ENCODE peak calls at places on chromosomes 2 and 18, in four cellular contexts. P is neural progenitor cell, A is GM23248, I is IMR-90. E is an unnamed sample.

GRCh38 chr2:201513271-201513670 is 61.7 kb downstream of the STRADB start:
- DNase-seq in P (no peak), A (peak; percentile 3), I (no peak), E (no peak)

GRCh38 chr2:24559714-24560113 is 68.7 kb downstream of the NCOA1 start:
- DNase-seq in P (no peak), I (peak; percentile 41), A (peak; percentile 14), E (no peak)

GRCh38 chr2:122072666-122073065 is 317.2 kb downstream of the TSN start:
- DNase-seq in A (peak; percentile 38), I (peak; percentile 45), P (no peak), E (no peak)

GRCh38 chr2:188134241-188134640 is 157.4 kb upstream of the GULP1 start:
- DNase-seq in I (no peak), P (no peak), A (no peak), E (no peak)

GRCh38 chr18:79493801-79494211 is 98.1 kb downstream of the NFATC1 start:
- DNase-seq in P (no peak), I (no peak), A (no peak), E (no peak)

GRCh38 chr2:146984014-146984413 is 860.8 kb upstream of the ACVR2A start:
- DNase-seq in I (no peak), P (no peak), A (no peak), E (no peak)

GRCh38 chr2:181138816-181139215 is 158.4 kb downstream of the UBE2E3 start:
- DNase-seq in A (peak; percentile 54), I (peak; percentile 17), P (no peak), E (no peak)

GRCh38 chr2:10306901-10307463 is 4.3 kb downstream of the HPCAL1 start:
- DNase-seq in P (no peak), I (no peak), A (no peak), E (no peak)

GRCh38 chr2:73243884-73244570 is 9.9 kb downstream of the CCT7 start:
- DNase-seq in I (peak; percentile 63), P (no peak), A (peak; percentile 70), E (no peak)

GRCh38 chr2:40625849-40626248 is 174.0 kb upstream of the SLC8A1 start:
- DNase-seq in A (peak; percentile 91), P (no peak), I (peak; percentile 90), E (no peak)

GRCh38 chr18:24530630-24531111 is 70.2 kb downstream of the HRH4 start:
- DNase-seq in P (no peak), A (peak; percentile 78), I (peak; percentile 56), E (no peak)

GRCh38 chr2:134405641-134406081 is 151.8 kb downstream of the MGAT5 start:
- DNase-seq in I (peak; percentile 40), A (peak; percentile 66), P (no peak), E (no peak)

GRCh38 chr2:114442545-114442944 is at the start of gene DPP10:
- DNase-seq in P (peak; percentile 82), I (peak; percentile 0), A (peak; percentile 4), E (no peak)

GRCh38 chr2:104836837-104837236 is 17.1 kb upstream of the POU3F3 start:
- DNase-seq in P (no peak), A (no peak), I (no peak), E (no peak)

GRCh38 chr2:135709992-135710391 is 31.7 kb upstream of the UBXN4 start:
- DNase-seq in A (peak; percentile 53), I (peak; percentile 39), P (peak; percentile 47), E (peak; percentile 60)

GRCh38 chr18:3791258-3791657 is 341.3 kb downstream of the TGIF1 start:
- DNase-seq in I (no peak), A (no peak), P (no peak), E (no peak)

GRCh38 chr2:1900736-1901135 is 156.4 kb upstream of the PXDN start:
- DNase-seq in A (no peak), P (peak; percentile 75), I (no peak), E (no peak)

GRCh38 chr18:8706981-8707940 is 1.9 kb downstream of the MTCL1 start:
- DNase-seq in I (peak; percentile 73), A (peak; percentile 95), P (peak; percentile 86), E (no peak)

GRCh38 chr2:43142921-43143438 is 83.4 kb downstream of the ZFP36L2 start:
- DNase-seq in I (no peak), A (peak; percentile 28), P (no peak), E (no peak)

DNA sequence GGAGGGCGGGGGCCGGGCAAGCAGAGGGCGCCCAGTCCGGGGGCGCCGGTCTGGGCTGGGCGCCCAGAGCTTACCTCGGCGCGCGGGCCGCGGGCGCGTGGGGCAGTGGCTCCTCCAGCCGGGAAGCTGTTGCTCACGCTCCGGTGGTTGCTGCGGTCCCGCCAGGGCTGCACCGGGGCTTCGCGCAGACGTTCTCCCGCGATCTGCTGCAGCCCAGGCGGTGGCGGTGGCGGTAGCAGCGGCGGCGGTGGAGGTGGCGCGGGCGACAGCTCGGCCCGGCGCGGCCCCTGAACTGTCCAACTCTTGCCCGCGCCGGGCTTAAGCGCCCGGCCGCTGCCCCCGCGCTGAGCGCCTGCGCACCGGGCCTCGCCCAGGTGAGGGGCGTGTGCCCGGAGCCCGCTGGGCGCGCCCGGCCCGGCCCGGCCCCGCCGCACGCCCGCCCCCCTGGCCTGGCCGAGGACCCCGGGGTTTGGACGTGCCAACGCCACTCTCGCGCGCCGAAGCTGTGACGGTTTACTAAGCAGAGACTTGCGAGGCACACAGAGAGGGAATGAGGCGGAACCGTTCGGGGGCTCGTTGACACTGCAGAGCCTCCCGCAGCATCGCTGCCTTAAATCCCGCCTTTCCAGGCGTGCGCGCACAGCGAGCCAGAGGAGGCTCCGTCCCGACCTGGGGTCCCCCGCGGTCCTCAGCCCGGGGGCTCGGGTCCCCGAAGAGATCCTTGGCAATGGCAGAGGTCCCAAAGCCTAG is at the start of gene ZNF385B:
- DNase-seq in I (peak; percentile 3), P (peak; percentile 84), A (peak; percentile 54), E (no peak)
- H3K4me3 ChIP-seq in I (peak within 1 kb of the TSS; percentile 43), P (peak within 1 kb of the TSS; percentile 92), A (peak within 1 kb of the TSS; percentile 92), E (no peak within 1 kb of the TSS)

GRCh38 chr2:83017366-83018090 is 1441.6 kb downstream of the SUCLG1 start:
- DNase-seq in A (no peak), P (no peak), I (no peak), E (no peak)

GRCh38 chr2:83022631-83023210 is 1436.4 kb downstream of the SUCLG1 start:
- DNase-seq in I (no peak), P (no peak), A (no peak), E (no peak)
- H3K9me3 ChIP-seq in I (no peaks in the 10 kb centered on the region), P (no peaks in the 10 kb centered on the region), A (no peaks in the 10 kb centered on the region), E (no peaks in the 10 kb centered on the region)

GRCh38 chr2:66331176-66331575 is 103.7 kb upstream of the MEIS1 start:
- DNase-seq in I (no peak), A (no peak), P (no peak), E (no peak)
- H3K4me3 ChIP-seq in I (no peak overlapping the region), A (no peak overlapping the region), P (no peak overlapping the region), E (no peak overlapping the region)

GRCh38 chr2:113057127-113057526 is 1.9 kb upstream of the IL36RN start:
- DNase-seq in P (no peak), A (no peak), I (no peak), E (no peak)

GRCh38 chr2:113050921-113051895 is 1.5 kb downstream of the IL36B start:
- DNase-seq in A (no peak), I (no peak), P (no peak), E (no peak)

GRCh38 chr2:113053666-113054435 is 1.2 kb upstream of the IL36B start:
- DNase-seq in P (no peak), A (no peak), I (no peak), E (no peak)

GRCh38 chr2:113056501-113056900 is 2.5 kb upstream of the IL36RN start:
- DNase-seq in A (no peak), I (no peak), P (no peak), E (no peak)

GRCh38 chr2:113052767-113053166 is at the start of gene IL36B:
- DNase-seq in I (no peak), P (no peak), A (no peak), E (no peak)
- H3K9me3 ChIP-seq in I (no peaks in the 10 kb centered on the region), P (peaks cover 5% of the 10 kb centered on the region), A (no peaks in the 10 kb centered on the region), E (no peaks in the 10 kb centered on the region)

DNA sequence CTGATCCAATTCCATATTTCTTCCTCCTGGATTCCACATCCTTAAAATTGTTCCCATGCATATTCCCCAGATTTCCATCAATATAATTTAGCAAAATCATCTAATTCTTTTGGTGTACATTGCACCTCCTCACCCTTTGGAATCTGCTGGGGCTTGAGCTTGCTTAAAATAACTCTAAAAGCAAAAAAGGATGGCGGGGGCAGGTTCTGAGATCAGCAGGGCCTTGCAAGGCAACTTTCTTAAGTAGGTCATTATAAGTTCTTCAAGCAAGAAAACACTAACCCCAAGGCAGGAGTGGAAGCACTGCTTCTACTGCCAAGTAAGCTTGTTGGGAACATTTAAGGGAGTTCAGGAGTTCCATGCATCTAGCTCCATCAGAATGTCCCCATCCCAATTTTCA is 254.3 kb upstream of the CCDC68 start:
- DNase-seq in P (no peak), A (no peak), I (no peak), E (no peak)
- H3K4me3 ChIP-seq in P (no peak overlapping the region), A (no peak overlapping the region), I (no peak overlapping the region), E (no peak overlapping the region)

DNA sequence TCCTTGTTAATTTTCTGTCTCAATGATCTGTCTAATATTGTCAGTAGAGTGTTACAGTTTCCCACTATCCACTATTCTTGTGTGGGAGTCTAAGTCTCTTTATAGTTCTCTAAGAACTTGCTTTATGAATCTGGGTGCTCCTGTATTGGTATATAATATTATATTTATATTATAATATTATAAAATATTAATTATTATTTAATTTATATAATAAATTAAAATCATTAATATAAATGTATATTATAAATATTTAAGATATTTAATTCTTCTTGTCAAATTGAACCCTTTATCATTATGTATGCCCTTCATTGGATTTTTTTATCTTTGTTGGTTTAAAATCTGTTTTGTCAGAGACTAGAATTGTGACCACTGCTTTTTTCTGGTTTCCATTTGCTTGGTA is 1950.2 kb upstream of the LRRTM1 start:
- DNase-seq in A (no peak), P (no peak), I (no peak), E (no peak)
- H3K9me3 ChIP-seq in A (no peaks in the 10 kb centered on the region), P (peaks cover 6% of the 10 kb centered on the region), I (peaks cover 11% of the 10 kb centered on the region), E (no peaks in the 10 kb centered on the region)

E was measured in CD4-positive, alpha-beta memory T cell.